ENCODE peak calls at places on chromosomes 6 and 20, in five cellular contexts. One of them, this sample, is unnamed.

GRCh38 chr6:37507690-37508421 is 8.2 kb upstream of the CCDC167 start:
- DNase-seq in stimulated activated CD8-positive, alpha-beta memory T cell treated with anti-CD3 and anti-CD28 coated beads, Interleukin-4, amount 100 ng/mL, for 1 hour: no peak
- DNase-seq in KBM-7: no peak
- DNase-seq in T follicular helper cell: no peak
- DNase-seq in AG04449: no peak
- DNase-seq in this sample: no peak

GRCh38 chr6:90044833-90045337 is 150.6 kb downstream of the GJA10 start:
- DNase-seq in stimulated activated CD8-positive, alpha-beta memory T cell treated with anti-CD3 and anti-CD28 coated beads, Interleukin-4, amount 100 ng/mL, for 1 hour: no peak
- DNase-seq in KBM-7: peak
- DNase-seq in T follicular helper cell: no peak
- DNase-seq in AG04449: no peak
- DNase-seq in this sample: no peak

GRCh38 chr20:37837934-37838333 is 65.0 kb upstream of the VSTM2L start:
- DNase-seq in stimulated activated CD8-positive, alpha-beta memory T cell treated with anti-CD3 and anti-CD28 coated beads, Interleukin-4, amount 100 ng/mL, for 1 hour: no peak
- DNase-seq in KBM-7: no peak
- DNase-seq in T follicular helper cell: no peak
- DNase-seq in AG04449: no peak
- DNase-seq in this sample: no peak

GRCh38 chr20:5181955-5182354 is 55.1 kb downstream of the CDS2 start:
- DNase-seq in stimulated activated CD8-positive, alpha-beta memory T cell treated with anti-CD3 and anti-CD28 coated beads, Interleukin-4, amount 100 ng/mL, for 1 hour: no peak
- DNase-seq in KBM-7: no peak
- DNase-seq in T follicular helper cell: no peak
- DNase-seq in AG04449: no peak
- DNase-seq in this sample: no peak

GRCh38 chr20:62405108-62405980 is 1.7 kb downstream of the CABLES2 start:
- DNase-seq in stimulated activated CD8-positive, alpha-beta memory T cell treated with anti-CD3 and anti-CD28 coated beads, Interleukin-4, amount 100 ng/mL, for 1 hour: no peak
- DNase-seq in KBM-7: no peak
- DNase-seq in T follicular helper cell: no peak
- DNase-seq in AG04449: no peak
- DNase-seq in this sample: no peak

GRCh38 chr20:32609993-32610896 is 25.1 kb upstream of the NOL4L start:
- DNase-seq in stimulated activated CD8-positive, alpha-beta memory T cell treated with anti-CD3 and anti-CD28 coated beads, Interleukin-4, amount 100 ng/mL, for 1 hour: no peak
- DNase-seq in KBM-7: no peak
- DNase-seq in T follicular helper cell: no peak
- DNase-seq in AG04449: no peak
- DNase-seq in this sample: no peak

GRCh38 chr20:38723982-38724602 is at the start of gene SLC32A1:
- DNase-seq in stimulated activated CD8-positive, alpha-beta memory T cell treated with anti-CD3 and anti-CD28 coated beads, Interleukin-4, amount 100 ng/mL, for 1 hour: no peak
- DNase-seq in KBM-7: no peak
- DNase-seq in T follicular helper cell: no peak
- DNase-seq in AG04449: no peak
- DNase-seq in this sample: no peak

GRCh38 chr20:46324960-46325703 is 16.8 kb upstream of the CDH22 start:
- DNase-seq in stimulated activated CD8-positive, alpha-beta memory T cell treated with anti-CD3 and anti-CD28 coated beads, Interleukin-4, amount 100 ng/mL, for 1 hour: no peak
- DNase-seq in KBM-7: peak
- DNase-seq in T follicular helper cell: no peak
- DNase-seq in AG04449: no peak
- DNase-seq in this sample: peak

GRCh38 chr6:22589118-22589517 is 19.8 kb downstream of the HDGFL1 start:
- DNase-seq in stimulated activated CD8-positive, alpha-beta memory T cell treated with anti-CD3 and anti-CD28 coated beads, Interleukin-4, amount 100 ng/mL, for 1 hour: no peak
- DNase-seq in KBM-7: no peak
- DNase-seq in T follicular helper cell: no peak
- DNase-seq in AG04449: no peak
- DNase-seq in this sample: no peak

GRCh38 chr20:61949363-61949713 is 116.3 kb downstream of the TAF4 start:
- DNase-seq in stimulated activated CD8-positive, alpha-beta memory T cell treated with anti-CD3 and anti-CD28 coated beads, Interleukin-4, amount 100 ng/mL, for 1 hour: no peak
- DNase-seq in KBM-7: no peak
- DNase-seq in T follicular helper cell: no peak
- DNase-seq in AG04449: no peak
- DNase-seq in this sample: no peak

GRCh38 chr6:46888031-46888430 is 33.7 kb downstream of the ADGRF5 start:
- DNase-seq in stimulated activated CD8-positive, alpha-beta memory T cell treated with anti-CD3 and anti-CD28 coated beads, Interleukin-4, amount 100 ng/mL, for 1 hour: no peak
- DNase-seq in KBM-7: no peak
- DNase-seq in T follicular helper cell: no peak
- DNase-seq in AG04449: no peak
- DNase-seq in this sample: no peak

GRCh38 chr6:158548418-158549161 is 11.3 kb upstream of the TMEM181 start:
- DNase-seq in stimulated activated CD8-positive, alpha-beta memory T cell treated with anti-CD3 and anti-CD28 coated beads, Interleukin-4, amount 100 ng/mL, for 1 hour: no peak
- DNase-seq in KBM-7: no peak
- DNase-seq in T follicular helper cell: no peak
- DNase-seq in AG04449: no peak
- DNase-seq in this sample: no peak

GRCh38 chr20:16476032-16476431 is 97.2 kb downstream of the KIF16B start:
- DNase-seq in stimulated activated CD8-positive, alpha-beta memory T cell treated with anti-CD3 and anti-CD28 coated beads, Interleukin-4, amount 100 ng/mL, for 1 hour: no peak
- DNase-seq in KBM-7: peak
- DNase-seq in T follicular helper cell: no peak
- DNase-seq in AG04449: no peak
- DNase-seq in this sample: peak

GRCh38 chr6:26383624-26384417 is 913 bp downstream of the BTN2A2 start:
- DNase-seq in stimulated activated CD8-positive, alpha-beta memory T cell treated with anti-CD3 and anti-CD28 coated beads, Interleukin-4, amount 100 ng/mL, for 1 hour: no peak
- DNase-seq in KBM-7: peak
- DNase-seq in T follicular helper cell: no peak
- DNase-seq in AG04449: no peak
- DNase-seq in this sample: peak

GRCh38 chr6:87182321-87182720 is 27.0 kb downstream of the ZNF292 start:
- DNase-seq in stimulated activated CD8-positive, alpha-beta memory T cell treated with anti-CD3 and anti-CD28 coated beads, Interleukin-4, amount 100 ng/mL, for 1 hour: no peak
- DNase-seq in KBM-7: no peak
- DNase-seq in T follicular helper cell: no peak
- DNase-seq in AG04449: no peak
- DNase-seq in this sample: no peak

GRCh38 chr20:44138859-44139258 is 48.1 kb downstream of the JPH2 start:
- DNase-seq in stimulated activated CD8-positive, alpha-beta memory T cell treated with anti-CD3 and anti-CD28 coated beads, Interleukin-4, amount 100 ng/mL, for 1 hour: no peak
- DNase-seq in KBM-7: no peak
- DNase-seq in T follicular helper cell: no peak
- DNase-seq in AG04449: no peak
- DNase-seq in this sample: no peak

GRCh38 chr6:90458353-90459224 is 128.3 kb downstream of the MAP3K7 start:
- DNase-seq in stimulated activated CD8-positive, alpha-beta memory T cell treated with anti-CD3 and anti-CD28 coated beads, Interleukin-4, amount 100 ng/mL, for 1 hour: peak
- DNase-seq in KBM-7: peak
- DNase-seq in T follicular helper cell: peak
- DNase-seq in AG04449: no peak
- DNase-seq in this sample: peak

GRCh38 chr6:109332748-109333147 is 49.5 kb downstream of the CD164 start:
- DNase-seq in stimulated activated CD8-positive, alpha-beta memory T cell treated with anti-CD3 and anti-CD28 coated beads, Interleukin-4, amount 100 ng/mL, for 1 hour: no peak
- DNase-seq in KBM-7: no peak
- DNase-seq in T follicular helper cell: no peak
- DNase-seq in AG04449: no peak
- DNase-seq in this sample: no peak

GRCh38 chr6:145315982-145316600 is 419.2 kb downstream of the EPM2A start:
- DNase-seq in stimulated activated CD8-positive, alpha-beta memory T cell treated with anti-CD3 and anti-CD28 coated beads, Interleukin-4, amount 100 ng/mL, for 1 hour: no peak
- DNase-seq in KBM-7: no peak
- DNase-seq in T follicular helper cell: no peak
- DNase-seq in AG04449: no peak
- DNase-seq in this sample: no peak

GRCh38 chr6:17169291-17169690 is 67.4 kb downstream of the STMND1 start:
- DNase-seq in stimulated activated CD8-positive, alpha-beta memory T cell treated with anti-CD3 and anti-CD28 coated beads, Interleukin-4, amount 100 ng/mL, for 1 hour: no peak
- DNase-seq in KBM-7: no peak
- DNase-seq in T follicular helper cell: no peak
- DNase-seq in AG04449: no peak
- DNase-seq in this sample: no peak

GRCh38 chr6:95091823-95092436 is 485.4 kb upstream of the MANEA start:
- DNase-seq in stimulated activated CD8-positive, alpha-beta memory T cell treated with anti-CD3 and anti-CD28 coated beads, Interleukin-4, amount 100 ng/mL, for 1 hour: no peak
- DNase-seq in KBM-7: peak
- DNase-seq in T follicular helper cell: no peak
- DNase-seq in AG04449: no peak
- DNase-seq in this sample: peak